ENCODE peak calls at places on chromosomes 11 and 22, in seven cellular contexts. One of them, this sample, is unnamed.

GRCh38 chr22:46589871-46590271 is 30.3 kb upstream of the GRAMD4 start:
- DNase-seq in ELR: no peak
- DNase-seq in CD8-positive, alpha-beta T cell: no peak
- DNase-seq in NCI-H510A treated with DMSO at 0.1 percent for 48 hours: no peak
- DNase-seq in ureter: no peak
- DNase-seq in NCI-H1105 treated with DMSO at 0.1 percent for 48 hours: no peak
- DNase-seq in mucosa of gallbladder: no peak
- DNase-seq in this sample: no peak

GRCh38 chr22:37804886-37805857 is 2.6 kb upstream of the GCAT start:
- DNase-seq in ELR: peak
- DNase-seq in CD8-positive, alpha-beta T cell: peak
- DNase-seq in NCI-H510A treated with DMSO at 0.1 percent for 48 hours: peak
- DNase-seq in ureter: peak
- DNase-seq in NCI-H1105 treated with DMSO at 0.1 percent for 48 hours: peak
- DNase-seq in mucosa of gallbladder: peak
- DNase-seq in this sample: peak

GRCh38 chr11:130204703-130205095 is 45.1 kb downstream of the ST14 start:
- DNase-seq in ELR: no peak
- DNase-seq in CD8-positive, alpha-beta T cell: no peak
- DNase-seq in NCI-H510A treated with DMSO at 0.1 percent for 48 hours: no peak
- DNase-seq in ureter: no peak
- DNase-seq in NCI-H1105 treated with DMSO at 0.1 percent for 48 hours: no peak
- DNase-seq in mucosa of gallbladder: no peak
- DNase-seq in this sample: no peak

GRCh38 chr11:117315285-117316196 is 515 bp downstream of the BACE1 start:
- DNase-seq in ELR: peak
- DNase-seq in CD8-positive, alpha-beta T cell: peak
- DNase-seq in NCI-H510A treated with DMSO at 0.1 percent for 48 hours: no peak
- DNase-seq in ureter: no peak
- DNase-seq in NCI-H1105 treated with DMSO at 0.1 percent for 48 hours: no peak
- DNase-seq in mucosa of gallbladder: no peak
- DNase-seq in this sample: peak

GRCh38 chr22:35383679-35384071 is 2.8 kb downstream of the HMOX1 start:
- DNase-seq in ELR: no peak
- DNase-seq in CD8-positive, alpha-beta T cell: no peak
- DNase-seq in NCI-H510A treated with DMSO at 0.1 percent for 48 hours: no peak
- DNase-seq in ureter: no peak
- DNase-seq in NCI-H1105 treated with DMSO at 0.1 percent for 48 hours: no peak
- DNase-seq in mucosa of gallbladder: no peak
- DNase-seq in this sample: no peak

GRCh38 chr11:33778682-33779081 is 4.4 kb upstream of the FBXO3 start:
- DNase-seq in ELR: peak
- DNase-seq in CD8-positive, alpha-beta T cell: no peak
- DNase-seq in NCI-H510A treated with DMSO at 0.1 percent for 48 hours: no peak
- DNase-seq in ureter: no peak
- DNase-seq in NCI-H1105 treated with DMSO at 0.1 percent for 48 hours: peak
- DNase-seq in mucosa of gallbladder: no peak
- DNase-seq in this sample: no peak

GRCh38 chr11:128868851-128869671 is 2.0 kb upstream of the KCNJ1 start:
- DNase-seq in ELR: no peak
- DNase-seq in CD8-positive, alpha-beta T cell: no peak
- DNase-seq in NCI-H510A treated with DMSO at 0.1 percent for 48 hours: no peak
- DNase-seq in ureter: no peak
- DNase-seq in NCI-H1105 treated with DMSO at 0.1 percent for 48 hours: no peak
- DNase-seq in mucosa of gallbladder: no peak
- DNase-seq in this sample: no peak

GRCh38 chr22:20425821-20426615 is 11.6 kb downstream of the SCARF2 start:
- DNase-seq in ELR: no peak
- DNase-seq in CD8-positive, alpha-beta T cell: no peak
- DNase-seq in NCI-H510A treated with DMSO at 0.1 percent for 48 hours: no peak
- DNase-seq in ureter: no peak
- DNase-seq in NCI-H1105 treated with DMSO at 0.1 percent for 48 hours: no peak
- DNase-seq in mucosa of gallbladder: no peak
- DNase-seq in this sample: no peak

GRCh38 chr11:72685560-72686480 is 11.6 kb upstream of the PDE2A start:
- DNase-seq in ELR: no peak
- DNase-seq in CD8-positive, alpha-beta T cell: no peak
- DNase-seq in NCI-H510A treated with DMSO at 0.1 percent for 48 hours: no peak
- DNase-seq in ureter: peak
- DNase-seq in NCI-H1105 treated with DMSO at 0.1 percent for 48 hours: no peak
- DNase-seq in mucosa of gallbladder: peak
- DNase-seq in this sample: no peak

GRCh38 chr11:106012744-106013143 is 9.3 kb downstream of the MSANTD4 start:
- DNase-seq in ELR: peak
- DNase-seq in CD8-positive, alpha-beta T cell: no peak
- DNase-seq in NCI-H510A treated with DMSO at 0.1 percent for 48 hours: no peak
- DNase-seq in ureter: no peak
- DNase-seq in NCI-H1105 treated with DMSO at 0.1 percent for 48 hours: no peak
- DNase-seq in mucosa of gallbladder: no peak
- DNase-seq in this sample: no peak

GRCh38 chr11:74730601-74731260 is 495 bp downstream of the CHRDL2 start:
- DNase-seq in ELR: no peak
- DNase-seq in CD8-positive, alpha-beta T cell: no peak
- DNase-seq in NCI-H510A treated with DMSO at 0.1 percent for 48 hours: no peak
- DNase-seq in ureter: no peak
- DNase-seq in NCI-H1105 treated with DMSO at 0.1 percent for 48 hours: no peak
- DNase-seq in mucosa of gallbladder: no peak
- DNase-seq in this sample: no peak

GRCh38 chr11:43532046-43532445 is 148.5 kb upstream of the HSD17B12 start:
- DNase-seq in ELR: no peak
- DNase-seq in CD8-positive, alpha-beta T cell: no peak
- DNase-seq in NCI-H510A treated with DMSO at 0.1 percent for 48 hours: no peak
- DNase-seq in ureter: no peak
- DNase-seq in NCI-H1105 treated with DMSO at 0.1 percent for 48 hours: no peak
- DNase-seq in mucosa of gallbladder: no peak
- DNase-seq in this sample: no peak

GRCh38 chr11:69662806-69663205 is 12.3 kb downstream of the LTO1 start:
- DNase-seq in ELR: no peak
- DNase-seq in CD8-positive, alpha-beta T cell: no peak
- DNase-seq in NCI-H510A treated with DMSO at 0.1 percent for 48 hours: no peak
- DNase-seq in ureter: no peak
- DNase-seq in NCI-H1105 treated with DMSO at 0.1 percent for 48 hours: no peak
- DNase-seq in mucosa of gallbladder: no peak
- DNase-seq in this sample: no peak

GRCh38 chr22:20582520-20583361 is 75.3 kb downstream of the MED15 start:
- DNase-seq in ELR: no peak
- DNase-seq in CD8-positive, alpha-beta T cell: no peak
- DNase-seq in NCI-H510A treated with DMSO at 0.1 percent for 48 hours: no peak
- DNase-seq in ureter: no peak
- DNase-seq in NCI-H1105 treated with DMSO at 0.1 percent for 48 hours: no peak
- DNase-seq in mucosa of gallbladder: no peak
- DNase-seq in this sample: no peak

GRCh38 chr11:130979386-130979972 is 63.2 kb upstream of the SNX19 start:
- DNase-seq in ELR: peak
- DNase-seq in CD8-positive, alpha-beta T cell: no peak
- DNase-seq in NCI-H510A treated with DMSO at 0.1 percent for 48 hours: no peak
- DNase-seq in ureter: no peak
- DNase-seq in NCI-H1105 treated with DMSO at 0.1 percent for 48 hours: peak
- DNase-seq in mucosa of gallbladder: no peak
- DNase-seq in this sample: no peak

GRCh38 chr11:121595717-121596156 is 143.0 kb upstream of the SORL1-AS1 start:
- DNase-seq in ELR: peak
- DNase-seq in CD8-positive, alpha-beta T cell: no peak
- DNase-seq in NCI-H510A treated with DMSO at 0.1 percent for 48 hours: no peak
- DNase-seq in ureter: no peak
- DNase-seq in NCI-H1105 treated with DMSO at 0.1 percent for 48 hours: no peak
- DNase-seq in mucosa of gallbladder: no peak
- DNase-seq in this sample: no peak

GRCh38 chr11:130314184-130314748 is 451 bp downstream of the ZBTB44 start:
- DNase-seq in ELR: peak
- DNase-seq in CD8-positive, alpha-beta T cell: peak
- DNase-seq in NCI-H510A treated with DMSO at 0.1 percent for 48 hours: peak
- DNase-seq in ureter: peak
- DNase-seq in NCI-H1105 treated with DMSO at 0.1 percent for 48 hours: peak
- DNase-seq in mucosa of gallbladder: peak
- DNase-seq in this sample: peak

GRCh38 chr11:2083411-2083810 is 55.8 kb downstream of the IGF2 start:
- DNase-seq in ELR: no peak
- DNase-seq in CD8-positive, alpha-beta T cell: no peak
- DNase-seq in NCI-H510A treated with DMSO at 0.1 percent for 48 hours: no peak
- DNase-seq in ureter: no peak
- DNase-seq in NCI-H1105 treated with DMSO at 0.1 percent for 48 hours: no peak
- DNase-seq in mucosa of gallbladder: no peak
- DNase-seq in this sample: no peak

GRCh38 chr11:122440783-122441701 is 214.5 kb upstream of the UBASH3B start:
- DNase-seq in ELR: no peak
- DNase-seq in CD8-positive, alpha-beta T cell: no peak
- DNase-seq in NCI-H510A treated with DMSO at 0.1 percent for 48 hours: no peak
- DNase-seq in ureter: peak
- DNase-seq in NCI-H1105 treated with DMSO at 0.1 percent for 48 hours: peak
- DNase-seq in mucosa of gallbladder: peak
- DNase-seq in this sample: no peak

GRCh38 chr11:132858203-132858602 is 674.1 kb downstream of the OPCML start:
- DNase-seq in ELR: peak
- DNase-seq in CD8-positive, alpha-beta T cell: no peak
- DNase-seq in NCI-H510A treated with DMSO at 0.1 percent for 48 hours: no peak
- DNase-seq in ureter: no peak
- DNase-seq in NCI-H1105 treated with DMSO at 0.1 percent for 48 hours: no peak
- DNase-seq in mucosa of gallbladder: no peak
- DNase-seq in this sample: no peak

GRCh38 chr11:108733479-108734116 is 68.7 kb downstream of the DDX10 start:
- DNase-seq in ELR: peak
- DNase-seq in CD8-positive, alpha-beta T cell: no peak
- DNase-seq in NCI-H510A treated with DMSO at 0.1 percent for 48 hours: no peak
- DNase-seq in ureter: no peak
- DNase-seq in NCI-H1105 treated with DMSO at 0.1 percent for 48 hours: no peak
- DNase-seq in mucosa of gallbladder: no peak
- DNase-seq in this sample: no peak

GRCh38 chr11:116412118-116412889 is 360.5 kb downstream of the BUD13 start:
- DNase-seq in ELR: no peak
- DNase-seq in CD8-positive, alpha-beta T cell: no peak
- DNase-seq in NCI-H510A treated with DMSO at 0.1 percent for 48 hours: no peak
- DNase-seq in ureter: no peak
- DNase-seq in NCI-H1105 treated with DMSO at 0.1 percent for 48 hours: no peak
- DNase-seq in mucosa of gallbladder: peak
- DNase-seq in this sample: no peak

GRCh38 chr22:27513021-27513420 is 288.5 kb downstream of the MN1 start:
- DNase-seq in ELR: no peak
- DNase-seq in CD8-positive, alpha-beta T cell: no peak
- DNase-seq in NCI-H510A treated with DMSO at 0.1 percent for 48 hours: no peak
- DNase-seq in ureter: no peak
- DNase-seq in NCI-H1105 treated with DMSO at 0.1 percent for 48 hours: no peak
- DNase-seq in mucosa of gallbladder: no peak
- DNase-seq in this sample: no peak

GRCh38 chr11:116122697-116123472 is 618.7 kb upstream of the CADM1 start:
- DNase-seq in ELR: no peak
- DNase-seq in CD8-positive, alpha-beta T cell: no peak
- DNase-seq in NCI-H510A treated with DMSO at 0.1 percent for 48 hours: no peak
- DNase-seq in ureter: no peak
- DNase-seq in NCI-H1105 treated with DMSO at 0.1 percent for 48 hours: no peak
- DNase-seq in mucosa of gallbladder: no peak
- DNase-seq in this sample: no peak

GRCh38 chr11:39209966-39210365 is 2249.5 kb downstream of the LRRC4C start:
- DNase-seq in ELR: no peak
- DNase-seq in CD8-positive, alpha-beta T cell: no peak
- DNase-seq in NCI-H510A treated with DMSO at 0.1 percent for 48 hours: no peak
- DNase-seq in ureter: no peak
- DNase-seq in NCI-H1105 treated with DMSO at 0.1 percent for 48 hours: no peak
- DNase-seq in mucosa of gallbladder: no peak
- DNase-seq in this sample: no peak

GRCh38 chr11:131423715-131424114 is 53.3 kb downstream of the NTM start:
- DNase-seq in ELR: peak
- DNase-seq in CD8-positive, alpha-beta T cell: no peak
- DNase-seq in NCI-H510A treated with DMSO at 0.1 percent for 48 hours: no peak
- DNase-seq in ureter: peak
- DNase-seq in NCI-H1105 treated with DMSO at 0.1 percent for 48 hours: no peak
- DNase-seq in mucosa of gallbladder: peak
- DNase-seq in this sample: no peak

GRCh38 chr11:68838572-68838964 is 3.1 kb downstream of the CPT1A start:
- DNase-seq in ELR: peak
- DNase-seq in CD8-positive, alpha-beta T cell: no peak
- DNase-seq in NCI-H510A treated with DMSO at 0.1 percent for 48 hours: peak
- DNase-seq in ureter: no peak
- DNase-seq in NCI-H1105 treated with DMSO at 0.1 percent for 48 hours: no peak
- DNase-seq in mucosa of gallbladder: no peak
- DNase-seq in this sample: peak

GRCh38 chr11:67572747-67573419 is 10.7 kb upstream of the GSTP1 start:
- DNase-seq in ELR: peak
- DNase-seq in CD8-positive, alpha-beta T cell: no peak
- DNase-seq in NCI-H510A treated with DMSO at 0.1 percent for 48 hours: peak
- DNase-seq in ureter: no peak
- DNase-seq in NCI-H1105 treated with DMSO at 0.1 percent for 48 hours: peak
- DNase-seq in mucosa of gallbladder: peak
- DNase-seq in this sample: no peak

GRCh38 chr22:30277547-30278344 is 11.1 kb upstream of the OSM start:
- DNase-seq in ELR: peak
- DNase-seq in CD8-positive, alpha-beta T cell: no peak
- DNase-seq in NCI-H510A treated with DMSO at 0.1 percent for 48 hours: no peak
- DNase-seq in ureter: no peak
- DNase-seq in NCI-H1105 treated with DMSO at 0.1 percent for 48 hours: no peak
- DNase-seq in mucosa of gallbladder: no peak
- DNase-seq in this sample: no peak

GRCh38 chr22:27327981-27328721 is 473.4 kb downstream of the MN1 start:
- DNase-seq in ELR: no peak
- DNase-seq in CD8-positive, alpha-beta T cell: no peak
- DNase-seq in NCI-H510A treated with DMSO at 0.1 percent for 48 hours: no peak
- DNase-seq in ureter: no peak
- DNase-seq in NCI-H1105 treated with DMSO at 0.1 percent for 48 hours: no peak
- DNase-seq in mucosa of gallbladder: no peak
- DNase-seq in this sample: no peak

GRCh38 chr22:41739576-41739975 is 40.3 kb downstream of the MEI1 start:
- DNase-seq in ELR: no peak
- DNase-seq in CD8-positive, alpha-beta T cell: no peak
- DNase-seq in NCI-H510A treated with DMSO at 0.1 percent for 48 hours: no peak
- DNase-seq in ureter: no peak
- DNase-seq in NCI-H1105 treated with DMSO at 0.1 percent for 48 hours: no peak
- DNase-seq in mucosa of gallbladder: no peak
- DNase-seq in this sample: no peak

GRCh38 chr11:86447763-86448480 is 73.2 kb downstream of the CCDC81 start:
- DNase-seq in ELR: no peak
- DNase-seq in CD8-positive, alpha-beta T cell: no peak
- DNase-seq in NCI-H510A treated with DMSO at 0.1 percent for 48 hours: no peak
- DNase-seq in ureter: no peak
- DNase-seq in NCI-H1105 treated with DMSO at 0.1 percent for 48 hours: no peak
- DNase-seq in mucosa of gallbladder: no peak
- DNase-seq in this sample: no peak

GRCh38 chr11:33634291-33634834 is 66.3 kb downstream of the C11orf91 start:
- DNase-seq in ELR: peak
- DNase-seq in CD8-positive, alpha-beta T cell: no peak
- DNase-seq in NCI-H510A treated with DMSO at 0.1 percent for 48 hours: no peak
- DNase-seq in ureter: no peak
- DNase-seq in NCI-H1105 treated with DMSO at 0.1 percent for 48 hours: no peak
- DNase-seq in mucosa of gallbladder: no peak
- DNase-seq in this sample: no peak

GRCh38 chr11:104968365-104968855 is at the start of gene CASP4:
- DNase-seq in ELR: peak
- DNase-seq in CD8-positive, alpha-beta T cell: no peak
- DNase-seq in NCI-H510A treated with DMSO at 0.1 percent for 48 hours: peak
- DNase-seq in ureter: peak
- DNase-seq in NCI-H1105 treated with DMSO at 0.1 percent for 48 hours: peak
- DNase-seq in mucosa of gallbladder: peak
- DNase-seq in this sample: no peak

GRCh38 chr11:10487002-10487647 is 32.1 kb downstream of the AMPD3 start:
- DNase-seq in ELR: no peak
- DNase-seq in CD8-positive, alpha-beta T cell: no peak
- DNase-seq in NCI-H510A treated with DMSO at 0.1 percent for 48 hours: no peak
- DNase-seq in ureter: peak
- DNase-seq in NCI-H1105 treated with DMSO at 0.1 percent for 48 hours: no peak
- DNase-seq in mucosa of gallbladder: no peak
- DNase-seq in this sample: no peak

GRCh38 chr11:94342250-94342649 is 37.9 kb downstream of the IZUMO1R start:
- DNase-seq in ELR: no peak
- DNase-seq in CD8-positive, alpha-beta T cell: no peak
- DNase-seq in NCI-H510A treated with DMSO at 0.1 percent for 48 hours: no peak
- DNase-seq in ureter: no peak
- DNase-seq in NCI-H1105 treated with DMSO at 0.1 percent for 48 hours: no peak
- DNase-seq in mucosa of gallbladder: no peak
- DNase-seq in this sample: no peak

GRCh38 chr11:18844753-18845367 is 53.3 kb upstream of the PTPN5 start:
- DNase-seq in ELR: peak
- DNase-seq in CD8-positive, alpha-beta T cell: no peak
- DNase-seq in NCI-H510A treated with DMSO at 0.1 percent for 48 hours: peak
- DNase-seq in ureter: no peak
- DNase-seq in NCI-H1105 treated with DMSO at 0.1 percent for 48 hours: peak
- DNase-seq in mucosa of gallbladder: no peak
- DNase-seq in this sample: no peak

This sample was measured in activated B cell treated with CpG ODN at 0.5 μM for 24 hours.